ENCODE peak calls at places on chromosome 13, in six cellular contexts. U is coronary artery; F is EL; Y is stimulated activated CD4-positive, alpha-beta T cell treated with anti-CD3 and anti-CD28 coated beads, Interleukin-12 subunit alpha, Interleukin-12 subunit beta, amount 100 ng/mL, for 4 hours; G is activated naive CD8-positive, alpha-beta T cell treated with anti-CD3 and anti-CD28 coated beads, Interleukin-2, amount 50 U/mL, for 24 hours; S is GM06990. B is an unnamed sample.

GRCh38 chr13:21069561-21070004 is 8.2 kb upstream of the LATS2 start:
- DNase-seq in U (no peak), F (peak), Y (no peak), G (no peak), S (no peak), B (no peak)

GRCh38 chr13:46521921-46522691 is 30.9 kb upstream of the LRCH1 start:
- DNase-seq in U (no peak), F (no peak), Y (no peak), G (no peak), S (no peak), B (no peak)

GRCh38 chr13:27148900-27149299 is 22.7 kb downstream of the USP12 start:
- DNase-seq in U (no peak), F (no peak), Y (no peak), G (no peak), S (no peak), B (no peak)

GRCh38 chr13:54449922-54450321 is 1421.3 kb downstream of the OLFM4 start:
- DNase-seq in U (no peak), F (no peak), Y (no peak), G (no peak), S (no peak), B (no peak)

GRCh38 chr13:37369618-37370017 is 228.9 kb downstream of the POSTN start:
- DNase-seq in U (no peak), F (peak), Y (no peak), G (no peak), S (no peak), B (no peak)

GRCh38 chr13:71254384-71254783 is 612.6 kb downstream of the DACH1 start:
- DNase-seq in U (no peak), F (no peak), Y (no peak), G (no peak), S (no peak), B (no peak)

GRCh38 chr13:45846681-45847080 is 4.9 kb downstream of the SIAH3 start:
- DNase-seq in U (no peak), F (no peak), Y (no peak), G (no peak), S (no peak), B (no peak)

GRCh38 chr13:99258210-99258860 is at the start of gene GPR18:
- DNase-seq in U (no peak), F (no peak), Y (no peak), G (no peak), S (no peak), B (no peak)

GRCh38 chr13:23979361-23980159 is 82.3 kb upstream of the C1QTNF9B start:
- DNase-seq in U (peak), F (peak), Y (peak), G (peak), S (peak), B (peak)

GRCh38 chr13:49784886-49785570 is 7.5 kb downstream of the KPNA3 start:
- DNase-seq in U (no peak), F (no peak), Y (no peak), G (no peak), S (no peak), B (no peak)

GRCh38 chr13:80712026-80712425 is 371.1 kb upstream of the SPRY2 start:
- DNase-seq in U (no peak), F (no peak), Y (no peak), G (no peak), S (no peak), B (no peak)

GRCh38 chr13:48852911-48853310 is 122.8 kb upstream of the FNDC3A start:
- DNase-seq in U (no peak), F (no peak), Y (no peak), G (no peak), S (no peak), B (no peak)

GRCh38 chr13:73939071-73939380 is 195.2 kb downstream of the KLF12 start:
- DNase-seq in U (no peak), F (no peak), Y (no peak), G (no peak), S (no peak), B (no peak)

GRCh38 chr13:23497186-23497585 is 63.7 kb upstream of the SACS start:
- DNase-seq in U (no peak), F (no peak), Y (no peak), G (no peak), S (no peak), B (no peak)

GRCh38 chr13:94329754-94330551 is 149.5 kb downstream of the DCT start:
- DNase-seq in U (no peak), F (peak), Y (no peak), G (no peak), S (no peak), B (no peak)

GRCh38 chr13:35140321-35140720 is 198.3 kb downstream of the NBEA start:
- DNase-seq in U (no peak), F (peak), Y (no peak), G (no peak), S (no peak), B (no peak)

GRCh38 chr13:30905932-30906383 is at the start of gene MEDAG:
- DNase-seq in U (peak), F (peak), Y (no peak), G (no peak), S (no peak), B (peak)

GRCh38 chr13:111661052-111661451 is 340.6 kb downstream of the TEX29 start:
- DNase-seq in U (peak), F (no peak), Y (no peak), G (no peak), S (no peak), B (no peak)

GRCh38 chr13:97753942-97754670 is 199.4 kb upstream of the IPO5 start:
- DNase-seq in U (no peak), F (no peak), Y (no peak), G (no peak), S (no peak), B (no peak)

GRCh38 chr13:74868044-74868443 is 613.9 kb downstream of the TBC1D4 start:
- DNase-seq in U (no peak), F (peak), Y (no peak), G (no peak), S (no peak), B (no peak)

GRCh38 chr13:101140936-101141335 is 275.4 kb downstream of the NALCN start:
- DNase-seq in U (no peak), F (no peak), Y (no peak), G (no peak), S (no peak), B (no peak)

GRCh38 chr13:48501705-48502104 is 31.2 kb downstream of the RCBTB2 start:
- DNase-seq in U (no peak), F (no peak), Y (no peak), G (no peak), S (no peak), B (no peak)

GRCh38 chr13:111508164-111508870 is 187.9 kb downstream of the TEX29 start:
- DNase-seq in U (no peak), F (no peak), Y (no peak), G (no peak), S (no peak), B (no peak)

GRCh38 chr13:28559636-28560259 is 64.8 kb upstream of the FLT1 start:
- DNase-seq in U (no peak), F (no peak), Y (no peak), G (no peak), S (no peak), B (no peak)

GRCh38 chr13:95505265-95505664 is 47.3 kb upstream of the CLDN10 start:
- DNase-seq in U (no peak), F (no peak), Y (no peak), G (no peak), S (no peak), B (no peak)

GRCh38 chr13:44237276-44237767 is 136.3 kb upstream of the SERP2 start:
- DNase-seq in U (peak), F (peak), Y (no peak), G (peak), S (peak), B (peak)

GRCh38 chr13:19634129-19634740 is 776 bp downstream of the MPHOSPH8 start:
- DNase-seq in U (no peak), F (peak), Y (no peak), G (no peak), S (no peak), B (no peak)

GRCh38 chr13:19767966-19768365 is 14.8 kb downstream of the PSPC1 start:
- DNase-seq in U (no peak), F (no peak), Y (no peak), G (no peak), S (no peak), B (no peak)

GRCh38 chr13:51370116-51370515 is 30.6 kb downstream of the SERPINE3 start:
- DNase-seq in U (no peak), F (peak), Y (no peak), G (no peak), S (no peak), B (no peak)

GRCh38 chr13:98207411-98207810 is 30.3 kb upstream of the RNF113B start:
- DNase-seq in U (no peak), F (peak), Y (no peak), G (no peak), S (no peak), B (no peak)

GRCh38 chr13:31056650-31057275 is 104.9 kb downstream of the HSPH1 start:
- DNase-seq in U (no peak), F (peak), Y (no peak), G (no peak), S (no peak), B (no peak)

GRCh38 chr13:26463848-26464247 is 93.6 kb upstream of the WASF3 start:
- DNase-seq in U (no peak), F (no peak), Y (no peak), G (no peak), S (no peak), B (no peak)